ENCODE peak calls at places on chromosome 5, in nine cellular contexts. D is endothelial cell of umbilical vein, I is psoas muscle, O is GM12865, P is upper lobe of right lung, F is tibial nerve, S is sigmoid colon, W is Peyer's patch, U is RWPE1. X is an unnamed sample.
A peak's percentile ranks its signal among the peaks of the same experiment; 100 is the strongest.

GRCh38 chr5:35436441-35437057 is 181.1 kb upstream of the SPEF2 start:
- DNase-seq in U (peak; percentile 34), O (peak; percentile 52), W (peak; percentile 53), I (no peak), P (no peak), F (no peak), D (peak; percentile 32), S (no peak), X (no peak)

GRCh38 chr5:69525490-69525889 is 32.9 kb downstream of the OCLN start:
- DNase-seq in F (no peak), O (no peak), I (no peak), S (no peak), D (no peak), U (no peak), W (no peak), P (no peak), X (no peak)

GRCh38 chr5:112687306-112687705 is 50.4 kb upstream of the APC start:
- DNase-seq in P (no peak), I (no peak), F (no peak), W (no peak), O (no peak), D (no peak), U (no peak), S (no peak), X (no peak)

GRCh38 chr5:140111859-140112551 is 1.9 kb upstream of the PURA start:
- DNase-seq in U (no peak), F (no peak), P (no peak), D (no peak), O (peak; percentile 11), W (no peak), S (no peak), I (no peak), X (no peak)

GRCh38 chr5:170533383-170533782 is 29.6 kb downstream of the KCNIP1 start:
- DNase-seq in P (no peak), W (no peak), S (peak; percentile 19), I (no peak), F (no peak), D (no peak), O (no peak), U (no peak), X (no peak)

GRCh38 chr5:57494104-57495098 is 11.8 kb upstream of the ACTBL2 start:
- DNase-seq in O (peak; percentile 83), F (no peak), W (peak; percentile 53), P (no peak), I (no peak), U (peak; percentile 98), D (peak; percentile 93), S (no peak), X (no peak)

GRCh38 chr5:10724799-10725507 is 36.1 kb downstream of the DAP start:
- DNase-seq in S (peak; percentile 76), U (peak; percentile 89), I (peak; percentile 79), P (no peak), O (no peak), F (peak; percentile 31), W (no peak), D (peak; percentile 97), X (no peak)

GRCh38 chr5:161078793-161079192 is 226.8 kb upstream of the ATP10B start:
- DNase-seq in P (no peak), W (no peak), I (no peak), U (no peak), O (peak; percentile 14), F (no peak), D (no peak), S (no peak), X (no peak)

GRCh38 chr5:132086277-132086794 is 12.7 kb downstream of the CSF2 start:
- DNase-seq in O (no peak), D (peak; percentile 99), S (peak; percentile 82), P (no peak), I (peak; percentile 71), W (no peak), U (peak; percentile 94), F (no peak), X (no peak)

GRCh38 chr5:42036379-42036778 is 111.3 kb downstream of the FBXO4 start:
- DNase-seq in S (no peak), U (no peak), W (no peak), O (no peak), D (no peak), P (no peak), F (no peak), I (no peak), X (no peak)

GRCh38 chr5:80308526-80308925 is 11.3 kb upstream of the SPZ1 start:
- DNase-seq in P (no peak), O (no peak), F (no peak), D (no peak), U (no peak), S (no peak), I (no peak), W (no peak), X (no peak)

GRCh38 chr5:172370648-172371248 is 83.6 kb downstream of the SH3PXD2B start:
- DNase-seq in D (peak; percentile 35), W (peak; percentile 54), F (peak; percentile 22), S (no peak), U (no peak), P (no peak), O (peak; percentile 83), I (no peak), X (no peak)
- TF ChIP-seq CTCF in D (peak; percentile 30), W (peak; percentile 31), F (peak; percentile 24), S (peak; percentile 49), U (peak; percentile 61), P (peak; percentile 59), O (peak; percentile 65), I (peak; percentile 40), X (peak; percentile 61)

GRCh38 chr5:106985174-106985573 is 685.6 kb downstream of the EFNA5 start:
- DNase-seq in U (no peak), D (no peak), W (no peak), S (no peak), P (no peak), I (no peak), O (no peak), F (no peak), X (no peak)
- TF ChIP-seq CTCF in U (no peak), D (no peak), W (no peak), S (no peak), P (no peak), I (no peak), O (no peak), F (no peak), X (no peak)

DNA sequence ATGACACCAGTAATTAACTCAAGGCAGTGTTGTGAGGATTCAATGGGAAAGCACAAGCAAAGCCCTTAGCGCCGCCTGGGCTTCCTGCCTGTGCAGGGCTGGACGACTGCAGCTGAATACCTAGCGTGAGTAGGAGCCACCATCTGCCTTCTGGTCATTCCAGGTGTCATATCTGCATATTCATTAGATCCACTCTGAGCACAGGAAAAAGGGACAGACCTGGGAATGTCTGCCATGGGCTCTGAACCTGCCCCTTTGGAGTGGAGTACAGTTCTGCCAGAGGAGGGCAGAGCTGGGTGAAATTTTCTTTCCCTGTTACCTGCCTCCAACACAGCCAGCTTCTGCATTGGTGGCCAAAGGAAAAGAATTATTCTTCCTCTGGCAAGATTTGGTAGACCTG is 298.8 kb downstream of the NSG2 start:
- DNase-seq in O (no peak), W (no peak), P (no peak), S (no peak), F (no peak), U (no peak), D (no peak), I (no peak), X (no peak)
- TF ChIP-seq CTCF in O (no peak), W (no peak), P (no peak), S (no peak), F (no peak), U (no peak), D (no peak), I (no peak), X (no peak)

DNA sequence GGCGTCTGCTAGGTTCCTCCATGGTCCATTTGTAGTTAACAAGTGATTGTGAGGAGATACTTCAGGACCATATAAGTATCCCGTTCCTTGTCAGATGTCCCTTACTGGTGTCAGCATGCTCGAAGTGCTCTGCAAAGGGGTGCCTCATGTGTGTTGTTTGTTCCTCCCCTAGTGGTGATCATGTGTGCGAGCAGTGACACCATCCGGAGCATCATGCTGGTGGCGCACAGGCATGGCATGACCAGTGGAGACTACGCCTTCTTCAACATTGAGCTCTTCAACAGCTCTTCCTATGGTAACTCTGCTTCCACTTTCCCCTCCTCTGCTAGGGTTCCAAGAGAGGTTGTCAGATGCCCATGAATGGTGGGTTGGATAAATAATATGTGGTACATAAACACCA is 13.4 kb downstream of the NPR3 start:
- DNase-seq in W (no peak), O (no peak), U (no peak), S (no peak), D (no peak), I (no peak), F (no peak), P (no peak), X (no peak)
- TF ChIP-seq CTCF in W (no peak), O (peak; percentile 1), U (no peak), S (no peak), D (no peak), I (no peak), F (no peak), P (no peak), X (no peak)

DNA sequence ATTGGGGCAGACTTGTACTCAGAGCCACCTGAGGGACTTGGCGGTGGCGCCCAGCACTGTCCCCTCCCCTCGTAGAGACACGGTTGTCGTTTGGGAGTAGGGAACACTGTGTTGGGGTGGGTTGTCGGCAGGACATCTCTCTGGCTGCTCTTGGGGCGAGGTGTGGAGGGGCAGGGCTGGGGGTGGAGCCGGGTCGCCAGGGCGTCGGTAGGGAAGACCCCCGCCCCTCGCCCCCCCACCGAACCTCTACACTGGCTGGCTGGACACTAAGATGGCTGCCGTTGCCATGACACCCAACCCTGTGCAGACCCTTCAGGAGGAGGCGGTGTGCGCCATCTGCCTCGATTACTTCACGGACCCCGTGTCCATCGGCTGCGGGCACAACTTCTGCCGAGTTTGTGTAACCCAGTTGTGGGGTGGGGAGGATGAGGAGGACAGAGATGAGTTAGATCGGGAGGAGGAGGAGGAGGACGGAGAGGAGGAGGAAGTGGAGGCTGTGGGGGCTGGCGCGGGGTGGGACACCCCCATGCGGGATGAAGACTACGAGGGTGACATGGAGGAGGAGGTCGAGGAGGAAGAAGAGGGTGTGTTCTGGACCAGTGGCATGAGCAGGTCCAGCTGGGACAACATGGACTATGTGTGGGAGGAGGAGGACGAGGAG is 778 bp downstream of the TRIM41 start:
- DNase-seq in U (no peak), I (peak; percentile 83), F (no peak), D (no peak), O (peak; percentile 72), P (peak; percentile 83), W (peak; percentile 75), S (peak; percentile 83), X (peak; percentile 55)
- TF ChIP-seq CTCF in U (no peak), I (no peak), F (no peak), D (no peak), O (no peak), P (no peak), W (no peak), S (no peak), X (no peak)

GRCh38 chr5:91302335-91302734 is 80.8 kb downstream of the ARRDC3 start:
- DNase-seq in D (no peak), U (no peak), F (no peak), O (no peak), W (no peak), S (no peak), P (no peak), I (no peak), X (no peak)
- TF ChIP-seq CTCF in D (no peak), U (no peak), F (no peak), O (no peak), W (no peak), S (no peak), P (no peak), I (no peak), X (no peak)

GRCh38 chr5:121870489-121870888 is 18.8 kb downstream of the FTMT start:
- DNase-seq in W (no peak), S (no peak), F (no peak), D (peak; percentile 7), U (no peak), I (no peak), P (no peak), O (no peak), X (no peak)
- TF ChIP-seq CTCF in W (no peak), S (no peak), F (no peak), D (no peak), U (no peak), I (peak; percentile 33), P (no peak), O (no peak), X (peak; percentile 42)

X was measured in progenitor cell of endocrine pancreas.